ENCODE peak calls at places on chromosomes 11 and 22, in four cellular contexts. G is mucosa of descending colon; Y is upper lobe of right lung; L is CD4-positive, alpha-beta T cell. J is an unnamed sample.

GRCh38 chr11:118156531-118157185 is 4.0 kb upstream of the SCN4B start:
- DNase-seq in G (no peak), L (no peak), Y (no peak), J (no peak)

GRCh38 chr11:72984448-72985077 is 157.6 kb downstream of the FCHSD2 start:
- DNase-seq in Y (no peak), G (no peak), L (no peak), J (no peak)

GRCh38 chr11:45538939-45539338 is 126.5 kb downstream of the CHST1 start:
- DNase-seq in G (no peak), L (no peak), Y (no peak), J (no peak)

GRCh38 chr11:76795285-76795935 is 12.3 kb downstream of the TSKU start:
- DNase-seq in L (no peak), Y (no peak), G (no peak), J (no peak)

GRCh38 chr11:28383471-28383870 is 275.3 kb downstream of the METTL15 start:
- DNase-seq in Y (no peak), L (no peak), G (no peak), J (no peak)

GRCh38 chr11:7637447-7638157 is 35.7 kb downstream of the CYB5R2 start:
- DNase-seq in Y (no peak), L (no peak), G (no peak), J (no peak)

GRCh38 chr11:72491001-72491400 is 56.7 kb upstream of the CLPB start:
- DNase-seq in Y (no peak), G (no peak), L (no peak), J (no peak)

GRCh38 chr11:393219-394033 is 583 bp upstream of the PKP3 start:
- DNase-seq in G (peak; percentile 75), Y (no peak), L (no peak), J (no peak)

GRCh38 chr11:80155412-80156017 is 714.7 kb upstream of the TENM4 start:
- DNase-seq in L (no peak), G (no peak), Y (no peak), J (no peak)

GRCh38 chr11:58058276-58059010 is 27.7 kb downstream of the OR6Q1 start:
- DNase-seq in L (no peak), Y (peak; percentile 74), G (peak; percentile 69), J (no peak)

GRCh38 chr22:19085233-19086043 is 36.8 kb downstream of the DGCR2 start:
- DNase-seq in Y (peak; percentile 13), G (no peak), L (no peak), J (no peak)

GRCh38 chr11:63764201-63764711 is 4.3 kb downstream of the ZFTA start:
- DNase-seq in G (no peak), L (no peak), Y (no peak), J (no peak)

GRCh38 chr11:9315078-9315688 is 790 bp upstream of the TMEM41B start:
- DNase-seq in Y (no peak), G (no peak), L (no peak), J (no peak)

GRCh38 chr11:12390687-12391110 is 13.3 kb downstream of the PARVA start:
- DNase-seq in Y (no peak), L (no peak), G (no peak), J (no peak)

GRCh38 chr11:94655291-94655690 is 88.1 kb downstream of the PIWIL4 start:
- DNase-seq in Y (no peak), L (no peak), G (no peak), J (no peak)

GRCh38 chr11:18733202-18733601 is 7.2 kb upstream of the IGSF22 start:
- DNase-seq in G (no peak), Y (no peak), L (no peak), J (no peak)

GRCh38 chr22:46727813-46728364 is 10.2 kb downstream of the CERK start:
- DNase-seq in G (peak; percentile 40), Y (no peak), L (no peak), J (no peak)

GRCh38 chr11:113847580-113847979 is 27.8 kb downstream of the USP28 start:
- DNase-seq in L (no peak), G (no peak), Y (no peak), J (no peak)

GRCh38 chr22:17706451-17706900 is 67.8 kb downstream of the BID start:
- DNase-seq in G (no peak), Y (no peak), L (no peak), J (no peak)

GRCh38 chr11:32088117-32088941 is 2.5 kb upstream of the RCN1 start:
- DNase-seq in Y (no peak), G (no peak), L (no peak), J (no peak)

GRCh38 chr11:122517403-122518379 is 137.8 kb upstream of the UBASH3B start:
- DNase-seq in Y (no peak), L (no peak), G (no peak), J (no peak)
- H3K9me3 ChIP-seq in Y (no peaks in the 10 kb centered on the region), L (no peaks in the 10 kb centered on the region), G (no peaks in the 10 kb centered on the region), J (no peaks in the 10 kb centered on the region)

GRCh38 chr22:49215840-49216239 is 611.8 kb downstream of the BRD1 start:
- DNase-seq in L (no peak), G (no peak), Y (peak; percentile 7), J (no peak)
- H3K9me3 ChIP-seq in L (peaks cover 11% of the 10 kb centered on the region), G (peaks cover 6% of the 10 kb centered on the region), Y (no peaks in the 10 kb centered on the region), J (peaks cover 6% of the 10 kb centered on the region)

DNA sequence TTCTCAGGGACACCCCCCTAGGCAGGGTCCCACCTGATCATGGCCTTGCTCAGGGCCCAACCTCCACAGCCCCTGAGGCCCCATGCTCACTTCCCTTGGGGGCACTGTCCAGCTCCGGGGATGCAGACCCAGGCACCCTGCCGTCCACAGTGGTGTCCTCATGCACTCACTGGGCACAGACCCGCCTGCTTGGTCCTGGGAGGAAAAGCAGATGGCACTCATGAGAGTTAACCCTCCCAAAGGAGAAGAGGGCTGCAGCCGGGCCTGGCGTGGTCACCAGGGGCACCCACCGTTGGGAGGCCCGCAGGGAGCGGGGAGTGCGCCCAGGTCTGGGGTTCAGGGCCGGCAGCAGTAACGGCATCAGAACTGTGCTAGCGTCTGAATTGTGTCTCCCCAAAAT is 1270.9 kb downstream of the BRD1 start:
- DNase-seq in Y (no peak), L (no peak), G (no peak), J (no peak)
- H3K9me3 ChIP-seq in Y (no peaks in the 10 kb centered on the region), L (no peaks in the 10 kb centered on the region), G (no peaks in the 10 kb centered on the region), J (no peaks in the 10 kb centered on the region)

GRCh38 chr22:48683640-48684039 is 1144.0 kb downstream of the BRD1 start:
- DNase-seq in G (no peak), L (no peak), Y (no peak), J (no peak)
- H3K9me3 ChIP-seq in G (no peaks in the 10 kb centered on the region), L (no peaks in the 10 kb centered on the region), Y (no peaks in the 10 kb centered on the region), J (no peaks in the 10 kb centered on the region)

DNA sequence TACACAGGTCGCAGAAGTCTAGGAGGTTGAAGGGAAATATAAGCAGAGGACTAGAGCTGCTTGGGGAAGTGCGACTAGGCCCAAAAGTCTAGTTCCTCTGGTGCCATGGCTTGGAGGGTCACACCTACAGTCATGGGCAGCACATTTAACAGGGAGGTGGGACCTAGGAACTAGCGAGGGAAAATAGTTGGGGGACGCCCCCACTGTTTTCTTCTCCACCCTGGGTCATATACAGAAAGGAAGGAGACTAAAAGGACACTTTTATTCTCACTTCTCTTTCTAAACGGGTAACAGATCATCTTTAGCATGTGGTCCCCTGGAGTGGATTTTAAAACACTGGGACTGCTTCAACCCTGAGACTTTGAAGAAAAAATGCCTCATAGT is 16.6 kb downstream of the APIP start:
- DNase-seq in G (no peak), L (no peak), Y (no peak), J (no peak)
- H3K9me3 ChIP-seq in G (peaks cover 45% of the 10 kb centered on the region), L (peaks cover 47% of the 10 kb centered on the region), Y (peaks cover 18% of the 10 kb centered on the region), J (peaks cover 5% of the 10 kb centered on the region)

GRCh38 chr11:17506314-17506713 is 29.7 kb upstream of the ABCC8 start:
- DNase-seq in Y (no peak), L (no peak), G (no peak), J (no peak)

GRCh38 chr11:17510507-17511206 is 33.6 kb downstream of the USH1C start:
- DNase-seq in L (no peak), G (no peak), Y (no peak), J (no peak)

GRCh38 chr11:17506942-17507341 is 30.3 kb upstream of the ABCC8 start:
- DNase-seq in Y (no peak), L (no peak), G (no peak), J (no peak)

GRCh38 chr11:17508306-17508705 is 31.7 kb upstream of the ABCC8 start:
- DNase-seq in Y (no peak), L (no peak), G (no peak), J (no peak)

DNA sequence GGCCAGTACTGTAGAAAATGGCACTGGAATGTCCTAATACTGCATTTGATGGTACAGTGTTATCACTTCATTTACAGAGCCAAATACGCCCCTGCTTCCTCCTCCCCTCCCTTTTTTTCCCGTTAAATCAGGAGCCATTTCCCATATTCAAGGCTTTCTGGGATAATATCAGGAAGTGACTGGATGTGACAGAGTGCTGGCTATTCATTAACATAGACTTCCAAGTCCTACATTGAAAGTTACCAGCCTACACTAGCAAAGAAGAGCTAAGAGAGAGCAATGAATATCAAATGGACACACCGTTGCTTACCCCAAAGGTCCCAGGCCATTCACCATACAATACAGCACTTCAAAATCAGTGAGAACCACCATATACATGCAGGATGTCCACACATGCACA is 32.2 kb upstream of the ABCC8 start:
- DNase-seq in G (no peak), Y (no peak), L (no peak), J (no peak)
- H3K9me3 ChIP-seq in G (no peaks in the 10 kb centered on the region), Y (no peaks in the 10 kb centered on the region), L (no peaks in the 10 kb centered on the region), J (no peaks in the 10 kb centered on the region)

J was measured in T-helper 17 cell.